ENCODE peak calls at places on chromosome 15, in five cellular contexts. One of them, this sample, is unnamed.

GRCh38 chr15:58440922-58441321 is 9.1 kb downstream of the LIPC start:
- DNase-seq in Peyer's patch: peak; percentile 68
- DNase-seq in HCT116: peak; percentile 49
- DNase-seq in IMR-90: no peak
- DNase-seq in tibial nerve: no peak
- DNase-seq in this sample: peak; percentile 40

GRCh38 chr15:87599616-87600015 is 656.9 kb downstream of the NTRK3 start:
- DNase-seq in Peyer's patch: no peak
- DNase-seq in HCT116: no peak
- DNase-seq in IMR-90: peak; percentile 31
- DNase-seq in tibial nerve: no peak
- DNase-seq in this sample: no peak

GRCh38 chr15:51075364-51075763 is 19.3 kb downstream of the TNFAIP8L3 start:
- DNase-seq in Peyer's patch: no peak
- DNase-seq in HCT116: no peak
- DNase-seq in IMR-90: no peak
- DNase-seq in tibial nerve: no peak
- DNase-seq in this sample: no peak

GRCh38 chr15:59662260-59662659 is 4.9 kb upstream of the GTF2A2 start:
- DNase-seq in Peyer's patch: no peak
- DNase-seq in HCT116: no peak
- DNase-seq in IMR-90: peak; percentile 59
- DNase-seq in tibial nerve: no peak
- DNase-seq in this sample: no peak

GRCh38 chr15:85282504-85283115 is 97.8 kb upstream of the AKAP13 start:
- DNase-seq in Peyer's patch: no peak
- DNase-seq in HCT116: no peak
- DNase-seq in IMR-90: peak; percentile 71
- DNase-seq in tibial nerve: no peak
- DNase-seq in this sample: no peak

GRCh38 chr15:78907577-78907976 is 34.9 kb downstream of the MORF4L1 start:
- DNase-seq in Peyer's patch: no peak
- DNase-seq in HCT116: no peak
- DNase-seq in IMR-90: no peak
- DNase-seq in tibial nerve: no peak
- DNase-seq in this sample: no peak

GRCh38 chr15:78671626-78672211 is 30.7 kb upstream of the CHRNB4 start:
- DNase-seq in Peyer's patch: no peak
- DNase-seq in HCT116: no peak
- DNase-seq in IMR-90: no peak
- DNase-seq in tibial nerve: no peak
- DNase-seq in this sample: peak; percentile 6

GRCh38 chr15:58185439-58185838 is 47.3 kb downstream of the AQP9 start:
- DNase-seq in Peyer's patch: no peak
- DNase-seq in HCT116: no peak
- DNase-seq in IMR-90: no peak
- DNase-seq in tibial nerve: no peak
- DNase-seq in this sample: no peak

GRCh38 chr15:81182746-81183402 is 13.8 kb upstream of the IL16 start:
- DNase-seq in Peyer's patch: no peak
- DNase-seq in HCT116: no peak
- DNase-seq in IMR-90: no peak
- DNase-seq in tibial nerve: no peak
- DNase-seq in this sample: no peak

GRCh38 chr15:41581110-41581509 is 22.1 kb downstream of the TYRO3 start:
- DNase-seq in Peyer's patch: no peak
- DNase-seq in HCT116: peak; percentile 19
- DNase-seq in IMR-90: no peak
- DNase-seq in tibial nerve: no peak
- DNase-seq in this sample: peak; percentile 43

GRCh38 chr15:90895571-90896117 is 7.5 kb upstream of the MAN2A2 start:
- DNase-seq in Peyer's patch: no peak
- DNase-seq in HCT116: no peak
- DNase-seq in IMR-90: no peak
- DNase-seq in tibial nerve: no peak
- DNase-seq in this sample: no peak

GRCh38 chr15:101657968-101658784 is 6.0 kb upstream of the TM2D3 start:
- DNase-seq in Peyer's patch: no peak
- DNase-seq in HCT116: no peak
- DNase-seq in IMR-90: no peak
- DNase-seq in tibial nerve: peak; percentile 14
- DNase-seq in this sample: peak; percentile 55

GRCh38 chr15:22945071-22945470 is 35.1 kb downstream of the CYFIP1 start:
- DNase-seq in Peyer's patch: no peak
- DNase-seq in HCT116: no peak
- DNase-seq in IMR-90: no peak
- DNase-seq in tibial nerve: no peak
- DNase-seq in this sample: no peak

GRCh38 chr15:78790027-78790426 is 21.2 kb downstream of the ADAMTS7 start:
- DNase-seq in Peyer's patch: no peak
- DNase-seq in HCT116: no peak
- DNase-seq in IMR-90: no peak
- DNase-seq in tibial nerve: no peak
- DNase-seq in this sample: no peak

GRCh38 chr15:42741710-42742109 is 4.8 kb upstream of the CDAN1 start:
- DNase-seq in Peyer's patch: no peak
- DNase-seq in HCT116: no peak
- DNase-seq in IMR-90: no peak
- DNase-seq in tibial nerve: no peak
- DNase-seq in this sample: no peak

GRCh38 chr15:28948036-28948435 is 62.3 kb downstream of the APBA2 start:
- DNase-seq in Peyer's patch: no peak
- DNase-seq in HCT116: no peak
- DNase-seq in IMR-90: no peak
- DNase-seq in tibial nerve: no peak
- DNase-seq in this sample: no peak

GRCh38 chr15:77773903-77774302 is 141.2 kb upstream of the LINGO1 start:
- DNase-seq in Peyer's patch: no peak
- DNase-seq in HCT116: no peak
- DNase-seq in IMR-90: no peak
- DNase-seq in tibial nerve: no peak
- DNase-seq in this sample: no peak

GRCh38 chr15:90219421-90220141 is 14.2 kb downstream of the CIB1 start:
- DNase-seq in Peyer's patch: peak; percentile 65
- DNase-seq in HCT116: no peak
- DNase-seq in IMR-90: no peak
- DNase-seq in tibial nerve: no peak
- DNase-seq in this sample: peak; percentile 67

GRCh38 chr15:64522226-64522823 is 61.9 kb downstream of the ZNF609 start:
- DNase-seq in Peyer's patch: no peak
- DNase-seq in HCT116: no peak
- DNase-seq in IMR-90: no peak
- DNase-seq in tibial nerve: no peak
- DNase-seq in this sample: no peak

GRCh38 chr15:70361891-70362290 is 264.2 kb upstream of the TLE3 start:
- DNase-seq in Peyer's patch: no peak
- DNase-seq in HCT116: no peak
- DNase-seq in IMR-90: no peak
- DNase-seq in tibial nerve: no peak
- DNase-seq in this sample: no peak

GRCh38 chr15:29094711-29095110 is 174.9 kb downstream of the NSMCE3 start:
- DNase-seq in Peyer's patch: no peak
- DNase-seq in HCT116: no peak
- DNase-seq in IMR-90: no peak
- DNase-seq in tibial nerve: no peak
- DNase-seq in this sample: no peak

GRCh38 chr15:99421172-99421656 is 144.6 kb upstream of the MEF2A start:
- DNase-seq in Peyer's patch: no peak
- DNase-seq in HCT116: no peak
- DNase-seq in IMR-90: peak; percentile 39
- DNase-seq in tibial nerve: no peak
- DNase-seq in this sample: no peak

GRCh38 chr15:84595660-84596059 is 5.1 kb upstream of the ZSCAN2 start:
- DNase-seq in Peyer's patch: no peak
- DNase-seq in HCT116: no peak
- DNase-seq in IMR-90: no peak
- DNase-seq in tibial nerve: no peak
- DNase-seq in this sample: no peak

GRCh38 chr15:98126326-98127090 is 166.0 kb downstream of the ARRDC4 start:
- DNase-seq in Peyer's patch: no peak
- DNase-seq in HCT116: no peak
- DNase-seq in IMR-90: no peak
- DNase-seq in tibial nerve: no peak
- DNase-seq in this sample: no peak

GRCh38 chr15:56019819-56020218 is 26.4 kb upstream of the NEDD4 start:
- DNase-seq in Peyer's patch: no peak
- DNase-seq in HCT116: no peak
- DNase-seq in IMR-90: no peak
- DNase-seq in tibial nerve: no peak
- DNase-seq in this sample: no peak

GRCh38 chr15:35141743-35142356 is 56.8 kb upstream of the NANOGP8 start:
- DNase-seq in Peyer's patch: no peak
- DNase-seq in HCT116: no peak
- DNase-seq in IMR-90: peak; percentile 96
- DNase-seq in tibial nerve: no peak
- DNase-seq in this sample: no peak

GRCh38 chr15:92809880-92810361 is 90.2 kb upstream of the CHD2 start:
- DNase-seq in Peyer's patch: no peak
- DNase-seq in HCT116: no peak
- DNase-seq in IMR-90: peak; percentile 68
- DNase-seq in tibial nerve: peak; percentile 50
- DNase-seq in this sample: peak; percentile 60
- TF ChIP-seq POLR2A in Peyer's patch: no peak
- TF ChIP-seq POLR2A in HCT116: no peak
- TF ChIP-seq POLR2A in IMR-90: no peak
- TF ChIP-seq POLR2A in tibial nerve: no peak
- TF ChIP-seq POLR2A in this sample: no peak

GRCh38 chr15:75213212-75213767 is 11.6 kb downstream of the C15orf39 start:
- DNase-seq in Peyer's patch: no peak
- DNase-seq in HCT116: no peak
- DNase-seq in IMR-90: no peak
- DNase-seq in tibial nerve: no peak
- DNase-seq in this sample: no peak
- TF ChIP-seq POLR2A in Peyer's patch: no peak
- TF ChIP-seq POLR2A in HCT116: no peak
- TF ChIP-seq POLR2A in IMR-90: no peak
- TF ChIP-seq POLR2A in tibial nerve: no peak
- TF ChIP-seq POLR2A in this sample: no peak

DNA sequence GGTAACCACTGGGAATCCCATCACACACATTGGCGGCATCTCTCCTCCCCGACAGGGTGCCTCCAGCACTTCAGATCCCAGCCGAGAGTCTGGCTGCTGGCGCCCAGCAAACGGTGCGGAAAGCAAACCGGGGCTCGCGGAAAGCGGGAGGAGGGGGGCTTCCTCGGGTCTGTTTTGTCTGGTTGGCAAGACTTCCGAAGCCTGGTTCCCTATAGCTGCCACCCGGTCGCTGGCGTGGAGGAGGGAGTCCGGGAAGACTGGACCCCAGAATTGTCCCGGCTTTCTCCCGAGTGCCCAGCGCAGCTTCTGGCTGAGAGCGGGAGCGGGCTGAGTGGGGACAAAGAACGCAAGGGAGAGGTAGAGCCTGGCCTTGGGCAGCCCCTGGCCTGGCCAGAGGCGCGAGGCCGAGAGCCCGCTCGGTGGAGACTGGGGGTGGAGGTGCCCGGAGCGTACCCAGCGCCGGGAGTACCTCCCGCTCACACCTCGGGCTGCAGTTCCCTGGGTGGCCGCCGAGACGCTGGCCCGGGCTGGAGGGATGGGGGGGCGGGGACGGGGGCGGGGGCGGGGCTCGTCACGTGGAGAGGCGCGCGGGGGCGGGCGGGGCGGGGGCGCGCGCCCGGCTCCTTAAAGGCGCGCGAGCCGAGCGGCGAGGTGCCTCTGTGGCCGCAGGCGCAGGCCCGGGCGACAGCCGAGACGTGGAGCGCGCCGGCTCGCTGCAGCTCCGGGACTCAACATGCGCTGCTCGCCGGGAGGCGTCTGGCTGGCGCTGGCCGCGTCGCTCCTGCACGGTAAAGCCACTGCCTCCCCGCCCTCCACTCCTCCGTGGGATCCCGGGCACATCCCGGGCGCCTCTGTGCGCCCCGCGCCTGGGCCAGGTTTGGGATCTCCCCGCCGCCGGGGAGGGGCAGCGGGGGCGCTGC is at the start of gene CHRNA7:
- DNase-seq in Peyer's patch: peak; percentile 89
- DNase-seq in HCT116: peak; percentile 33
- DNase-seq in IMR-90: peak; percentile 3
- DNase-seq in tibial nerve: no peak
- DNase-seq in this sample: peak; percentile 85
- TF ChIP-seq POLR2A in Peyer's patch: peak; percentile 83
- TF ChIP-seq POLR2A in HCT116: peak; percentile 95
- TF ChIP-seq POLR2A in IMR-90: no peak
- TF ChIP-seq POLR2A in tibial nerve: no peak
- TF ChIP-seq POLR2A in this sample: peak; percentile 76

GRCh38 chr15:95327661-95328060 is 1002.8 kb upstream of the NR2F2 start:
- DNase-seq in Peyer's patch: no peak
- DNase-seq in HCT116: no peak
- DNase-seq in IMR-90: no peak
- DNase-seq in tibial nerve: peak; percentile 55
- DNase-seq in this sample: no peak

GRCh38 chr15:95329362-95329761 is 1001.1 kb upstream of the NR2F2 start:
- DNase-seq in Peyer's patch: no peak
- DNase-seq in HCT116: no peak
- DNase-seq in IMR-90: no peak
- DNase-seq in tibial nerve: peak; percentile 13
- DNase-seq in this sample: no peak

GRCh38 chr15:95326689-95327525 is 1003.6 kb upstream of the NR2F2 start:
- DNase-seq in Peyer's patch: no peak
- DNase-seq in HCT116: no peak
- DNase-seq in IMR-90: no peak
- DNase-seq in tibial nerve: peak; percentile 56
- DNase-seq in this sample: peak; percentile 11

GRCh38 chr15:95325763-95326688 is 1004.5 kb upstream of the NR2F2 start:
- DNase-seq in Peyer's patch: no peak
- DNase-seq in HCT116: no peak
- DNase-seq in IMR-90: no peak
- DNase-seq in tibial nerve: peak; percentile 68
- DNase-seq in this sample: no peak

DNA sequence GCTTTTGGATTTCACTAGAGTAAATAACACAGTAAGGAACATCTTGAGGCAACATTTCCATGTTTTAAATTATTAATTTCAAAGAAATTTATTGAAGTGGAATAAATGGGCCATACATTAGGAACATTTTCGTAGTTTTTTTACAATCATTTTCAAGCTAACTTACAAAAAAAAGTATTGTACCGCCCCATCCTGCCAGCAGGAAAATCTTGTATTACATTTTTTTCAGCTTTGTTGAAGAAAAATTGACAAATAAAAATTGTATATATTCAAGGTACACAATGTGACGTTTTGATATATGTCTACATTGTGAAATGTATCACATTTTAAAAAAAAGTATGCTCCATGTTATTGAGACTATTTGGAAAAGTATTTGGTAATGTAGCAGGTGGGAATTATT is 1001.9 kb upstream of the NR2F2 start:
- DNase-seq in Peyer's patch: no peak
- DNase-seq in HCT116: no peak
- DNase-seq in IMR-90: no peak
- DNase-seq in tibial nerve: no peak
- DNase-seq in this sample: no peak
- TF ChIP-seq POLR2A in Peyer's patch: no peak
- TF ChIP-seq POLR2A in HCT116: no peak
- TF ChIP-seq POLR2A in IMR-90: no peak
- TF ChIP-seq POLR2A in tibial nerve: no peak
- TF ChIP-seq POLR2A in this sample: no peak